ENCODE peak calls at places on chromosomes 2 and 18, in seven cellular contexts. One of them, this sample, is unnamed.

GRCh38 chr2:175461839-175462238 is 280.3 kb upstream of the ATP5MC3 start:
- DNase-seq in mesendoderm: no peak
- DNase-seq in H9: no peak
- DNase-seq in mesenchymal stem cell: no peak
- DNase-seq in H1: no peak
- DNase-seq in trophoblast cell: no peak
- DNase-seq in neuronal stem cell: no peak
- DNase-seq in this sample: no peak

GRCh38 chr18:13216092-13216582 is 2.4 kb upstream of the LDLRAD4 start:
- DNase-seq in mesenchymal stem cell: peak
- DNase-seq in trophoblast cell: peak
- DNase-seq in H1: peak
- DNase-seq in neuronal stem cell: peak
- DNase-seq in H9: peak
- DNase-seq in mesendoderm: peak
- DNase-seq in this sample: peak

GRCh38 chr2:20327370-20327769 is 23.3 kb downstream of the PUM2 start:
- DNase-seq in mesenchymal stem cell: no peak
- DNase-seq in H1: no peak
- DNase-seq in neuronal stem cell: no peak
- DNase-seq in H9: no peak
- DNase-seq in mesendoderm: no peak
- DNase-seq in trophoblast cell: peak
- DNase-seq in this sample: no peak

GRCh38 chr18:46073474-46074331 is 1.6 kb upstream of the PSTPIP2 start:
- DNase-seq in H9: no peak
- DNase-seq in trophoblast cell: peak
- DNase-seq in mesenchymal stem cell: peak
- DNase-seq in H1: no peak
- DNase-seq in mesendoderm: peak
- DNase-seq in neuronal stem cell: peak
- DNase-seq in this sample: peak

GRCh38 chr18:34039194-34039593 is 185.5 kb downstream of the NOL4 start:
- DNase-seq in mesenchymal stem cell: peak
- DNase-seq in H9: no peak
- DNase-seq in mesendoderm: peak
- DNase-seq in trophoblast cell: no peak
- DNase-seq in H1: no peak
- DNase-seq in neuronal stem cell: no peak
- DNase-seq in this sample: no peak

GRCh38 chr18:45850021-45850420 is 24.5 kb downstream of the SIGLEC15 start:
- DNase-seq in H9: peak
- DNase-seq in neuronal stem cell: no peak
- DNase-seq in mesenchymal stem cell: peak
- DNase-seq in trophoblast cell: no peak
- DNase-seq in H1: no peak
- DNase-seq in mesendoderm: peak
- DNase-seq in this sample: no peak

GRCh38 chr18:54359233-54359632 is 1.5 kb downstream of the C18orf54 start:
- DNase-seq in H1: no peak
- DNase-seq in mesendoderm: no peak
- DNase-seq in neuronal stem cell: no peak
- DNase-seq in trophoblast cell: peak
- DNase-seq in mesenchymal stem cell: no peak
- DNase-seq in H9: no peak
- DNase-seq in this sample: peak

GRCh38 chr2:67462741-67463496 is 65.8 kb downstream of the ETAA1 start:
- DNase-seq in H1: no peak
- DNase-seq in mesendoderm: no peak
- DNase-seq in H9: no peak
- DNase-seq in mesenchymal stem cell: no peak
- DNase-seq in neuronal stem cell: no peak
- DNase-seq in trophoblast cell: no peak
- DNase-seq in this sample: no peak

GRCh38 chr2:26597197-26597596 is 44.0 kb downstream of the CIB4 start:
- DNase-seq in H9: no peak
- DNase-seq in neuronal stem cell: no peak
- DNase-seq in mesendoderm: no peak
- DNase-seq in mesenchymal stem cell: no peak
- DNase-seq in trophoblast cell: no peak
- DNase-seq in H1: no peak
- DNase-seq in this sample: no peak

GRCh38 chr18:53971331-53971730 is 253.1 kb downstream of the MBD2 start:
- DNase-seq in neuronal stem cell: no peak
- DNase-seq in trophoblast cell: peak
- DNase-seq in H9: no peak
- DNase-seq in mesenchymal stem cell: no peak
- DNase-seq in H1: no peak
- DNase-seq in mesendoderm: no peak
- DNase-seq in this sample: no peak

GRCh38 chr2:175729049-175729706 is 272.9 kb downstream of the LNPK start:
- DNase-seq in mesendoderm: no peak
- DNase-seq in H9: no peak
- DNase-seq in neuronal stem cell: no peak
- DNase-seq in H1: no peak
- DNase-seq in trophoblast cell: peak
- DNase-seq in mesenchymal stem cell: no peak
- DNase-seq in this sample: no peak

GRCh38 chr18:50013363-50014138 is 181.4 kb downstream of the MYO5B start:
- DNase-seq in H9: peak
- DNase-seq in trophoblast cell: no peak
- DNase-seq in neuronal stem cell: no peak
- DNase-seq in mesenchymal stem cell: no peak
- DNase-seq in H1: no peak
- DNase-seq in mesendoderm: peak
- DNase-seq in this sample: peak

GRCh38 chr2:105761931-105762515 is 17.3 kb downstream of the NCK2 start:
- DNase-seq in H9: peak
- DNase-seq in neuronal stem cell: peak
- DNase-seq in H1: peak
- DNase-seq in trophoblast cell: no peak
- DNase-seq in mesendoderm: peak
- DNase-seq in mesenchymal stem cell: peak
- DNase-seq in this sample: peak

GRCh38 chr18:13500227-13500865 is 226.0 kb downstream of the FAM210A start:
- DNase-seq in mesenchymal stem cell: peak
- DNase-seq in H1: peak
- DNase-seq in neuronal stem cell: peak
- DNase-seq in H9: peak
- DNase-seq in trophoblast cell: peak
- DNase-seq in mesendoderm: peak
- DNase-seq in this sample: peak

GRCh38 chr2:67559156-67559555 is 162.0 kb downstream of the ETAA1 start:
- DNase-seq in H1: no peak
- DNase-seq in mesenchymal stem cell: no peak
- DNase-seq in mesendoderm: no peak
- DNase-seq in trophoblast cell: no peak
- DNase-seq in H9: no peak
- DNase-seq in neuronal stem cell: no peak
- DNase-seq in this sample: peak

GRCh38 chr2:182952741-182953450 is 85.4 kb downstream of the NCKAP1 start:
- DNase-seq in H9: no peak
- DNase-seq in neuronal stem cell: no peak
- DNase-seq in mesenchymal stem cell: peak
- DNase-seq in H1: no peak
- DNase-seq in trophoblast cell: no peak
- DNase-seq in mesendoderm: no peak
- DNase-seq in this sample: peak

GRCh38 chr2:69709290-69709689 is 32.6 kb upstream of the ANXA4 start:
- DNase-seq in neuronal stem cell: no peak
- DNase-seq in H9: no peak
- DNase-seq in trophoblast cell: peak
- DNase-seq in mesenchymal stem cell: no peak
- DNase-seq in H1: no peak
- DNase-seq in mesendoderm: no peak
- DNase-seq in this sample: no peak

GRCh38 chr18:35042389-35043066 is 1.3 kb downstream of the MAPRE2 start:
- DNase-seq in mesendoderm: no peak
- DNase-seq in neuronal stem cell: no peak
- DNase-seq in H9: no peak
- DNase-seq in trophoblast cell: peak
- DNase-seq in H1: no peak
- DNase-seq in mesenchymal stem cell: peak
- DNase-seq in this sample: no peak

GRCh38 chr2:239021651-239022436 is 174.0 kb downstream of the TWIST2 start:
- DNase-seq in neuronal stem cell: no peak
- DNase-seq in H1: no peak
- DNase-seq in mesendoderm: no peak
- DNase-seq in trophoblast cell: no peak
- DNase-seq in mesenchymal stem cell: no peak
- DNase-seq in H9: no peak
- DNase-seq in this sample: no peak

GRCh38 chr2:33022989-33023731 is 76.4 kb downstream of the LTBP1 start:
- DNase-seq in H1: no peak
- DNase-seq in trophoblast cell: peak
- DNase-seq in mesendoderm: no peak
- DNase-seq in H9: no peak
- DNase-seq in neuronal stem cell: no peak
- DNase-seq in mesenchymal stem cell: peak
- DNase-seq in this sample: peak

GRCh38 chr18:13545955-13546354 is 180.4 kb downstream of the FAM210A start:
- DNase-seq in H1: no peak
- DNase-seq in mesenchymal stem cell: no peak
- DNase-seq in H9: no peak
- DNase-seq in mesendoderm: no peak
- DNase-seq in trophoblast cell: no peak
- DNase-seq in neuronal stem cell: no peak
- DNase-seq in this sample: no peak

GRCh38 chr18:22667616-22668422 is 250.1 kb upstream of the CTAGE1 start:
- DNase-seq in trophoblast cell: peak
- DNase-seq in H9: no peak
- DNase-seq in H1: no peak
- DNase-seq in neuronal stem cell: no peak
- DNase-seq in mesenchymal stem cell: peak
- DNase-seq in mesendoderm: no peak
- DNase-seq in this sample: peak

GRCh38 chr2:171745141-171745540 is 57.9 kb downstream of the DYNC1I2 start:
- DNase-seq in H9: no peak
- DNase-seq in mesenchymal stem cell: no peak
- DNase-seq in trophoblast cell: no peak
- DNase-seq in mesendoderm: no peak
- DNase-seq in neuronal stem cell: no peak
- DNase-seq in H1: no peak
- DNase-seq in this sample: no peak

GRCh38 chr18:22650247-22650646 is 232.5 kb upstream of the CTAGE1 start:
- DNase-seq in trophoblast cell: no peak
- DNase-seq in mesendoderm: no peak
- DNase-seq in H9: no peak
- DNase-seq in H1: no peak
- DNase-seq in neuronal stem cell: no peak
- DNase-seq in mesenchymal stem cell: no peak
- DNase-seq in this sample: no peak

GRCh38 chr2:178279142-178279541 is 84.8 kb downstream of the OSBPL6 start:
- DNase-seq in H1: peak
- DNase-seq in trophoblast cell: peak
- DNase-seq in mesendoderm: peak
- DNase-seq in mesenchymal stem cell: peak
- DNase-seq in neuronal stem cell: peak
- DNase-seq in H9: no peak
- DNase-seq in this sample: peak

GRCh38 chr2:10238991-10239485 is 63.7 kb upstream of the HPCAL1 start:
- DNase-seq in neuronal stem cell: no peak
- DNase-seq in mesendoderm: no peak
- DNase-seq in trophoblast cell: no peak
- DNase-seq in H9: no peak
- DNase-seq in H1: no peak
- DNase-seq in mesenchymal stem cell: no peak
- DNase-seq in this sample: no peak

GRCh38 chr2:189913851-189914250 is 129.6 kb downstream of the PMS1 start:
- DNase-seq in mesendoderm: no peak
- DNase-seq in trophoblast cell: no peak
- DNase-seq in H9: no peak
- DNase-seq in neuronal stem cell: no peak
- DNase-seq in H1: no peak
- DNase-seq in mesenchymal stem cell: no peak
- DNase-seq in this sample: no peak

GRCh38 chr2:113225505-113226259 is 51.9 kb downstream of the PSD4 start:
- DNase-seq in trophoblast cell: no peak
- DNase-seq in H1: no peak
- DNase-seq in neuronal stem cell: peak
- DNase-seq in mesendoderm: peak
- DNase-seq in mesenchymal stem cell: peak
- DNase-seq in H9: peak
- DNase-seq in this sample: peak

GRCh38 chr2:24365051-24365450 is 4.7 kb upstream of the ITSN2 start:
- DNase-seq in trophoblast cell: peak
- DNase-seq in H9: no peak
- DNase-seq in mesendoderm: no peak
- DNase-seq in neuronal stem cell: no peak
- DNase-seq in mesenchymal stem cell: no peak
- DNase-seq in H1: no peak
- DNase-seq in this sample: no peak

GRCh38 chr18:24797987-24798386 is 337.6 kb downstream of the HRH4 start:
- DNase-seq in trophoblast cell: no peak
- DNase-seq in H9: no peak
- DNase-seq in H1: no peak
- DNase-seq in mesendoderm: no peak
- DNase-seq in mesenchymal stem cell: no peak
- DNase-seq in neuronal stem cell: no peak
- DNase-seq in this sample: no peak
- H3K18ac ChIP-seq in trophoblast cell: no peak
- H3K18ac ChIP-seq in H9: no peak
- H3K18ac ChIP-seq in H1: no peak
- H3K18ac ChIP-seq in mesendoderm: no peak
- H3K18ac ChIP-seq in mesenchymal stem cell: no peak
- H3K18ac ChIP-seq in neuronal stem cell: no peak
- H3K18ac ChIP-seq in this sample: peak

GRCh38 chr2:149056541-149056940 is 18.0 kb downstream of the LYPD6B start:
- DNase-seq in H9: no peak
- DNase-seq in mesendoderm: no peak
- DNase-seq in mesenchymal stem cell: no peak
- DNase-seq in trophoblast cell: no peak
- DNase-seq in H1: no peak
- DNase-seq in neuronal stem cell: no peak
- DNase-seq in this sample: no peak
- H3K18ac ChIP-seq in H9: no peak
- H3K18ac ChIP-seq in mesendoderm: no peak
- H3K18ac ChIP-seq in mesenchymal stem cell: no peak
- H3K18ac ChIP-seq in trophoblast cell: no peak
- H3K18ac ChIP-seq in H1: no peak
- H3K18ac ChIP-seq in neuronal stem cell: no peak
- H3K18ac ChIP-seq in this sample: no peak

DNA sequence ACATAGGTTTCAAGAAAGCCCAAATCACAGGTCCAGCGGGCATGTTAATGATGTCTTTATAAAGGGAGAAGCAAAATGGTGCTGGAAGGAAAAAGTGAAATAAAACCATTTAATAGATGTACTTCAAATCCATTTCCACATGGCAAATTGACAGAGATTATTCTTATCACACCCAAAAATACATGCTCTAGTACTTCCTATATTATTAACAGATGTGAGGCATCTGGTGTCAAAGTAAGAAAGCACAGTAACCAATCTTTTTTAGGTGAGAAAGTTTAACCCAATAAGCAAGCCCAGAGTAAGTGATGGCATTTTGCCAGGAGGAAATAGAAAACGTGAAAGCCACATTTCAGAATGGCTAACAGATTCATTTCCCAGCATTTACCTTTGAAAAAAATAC is 128.0 kb downstream of the ABCA12 start:
- DNase-seq in mesendoderm: no peak
- DNase-seq in trophoblast cell: no peak
- DNase-seq in H1: no peak
- DNase-seq in mesenchymal stem cell: no peak
- DNase-seq in neuronal stem cell: no peak
- DNase-seq in H9: no peak
- DNase-seq in this sample: no peak
- H3K18ac ChIP-seq in mesendoderm: no peak
- H3K18ac ChIP-seq in trophoblast cell: no peak
- H3K18ac ChIP-seq in H1: no peak
- H3K18ac ChIP-seq in mesenchymal stem cell: no peak
- H3K18ac ChIP-seq in neuronal stem cell: no peak
- H3K18ac ChIP-seq in H9: no peak
- H3K18ac ChIP-seq in this sample: no peak

GRCh38 chr2:88933980-88934379 is 242.5 kb downstream of the RPIA start:
- DNase-seq in trophoblast cell: peak
- DNase-seq in H1: no peak
- DNase-seq in H9: no peak
- DNase-seq in mesendoderm: peak
- DNase-seq in neuronal stem cell: no peak
- DNase-seq in mesenchymal stem cell: no peak
- DNase-seq in this sample: no peak
- H3K18ac ChIP-seq in trophoblast cell: no peak
- H3K18ac ChIP-seq in H1: no peak
- H3K18ac ChIP-seq in H9: no peak
- H3K18ac ChIP-seq in mesendoderm: no peak
- H3K18ac ChIP-seq in neuronal stem cell: no peak
- H3K18ac ChIP-seq in mesenchymal stem cell: no peak
- H3K18ac ChIP-seq in this sample: no peak